ENCODE peak calls at places on chromosomes 1 and 21, in eight cellular contexts. G is astrocyte of the cerebellum; A is mesendoderm; V is lung; I is stimulated activated CD8-positive, alpha-beta memory T cell treated with anti-CD3 and anti-CD28 coated beads, Interleukin-4, amount 100 ng/mL, for 1 hour; U is iPS-NIHi11; S is CD8-positive, alpha-beta memory T cell; L is heart left ventricle. W is an unnamed sample.

GRCh38 chr1:47658161-47658920 is 220.5 kb downstream of the FOXD2 start:
- DNase-seq in G (no peak), A (no peak), V (no peak), I (no peak), U (no peak), S (no peak), L (no peak), W (peak; percentile 17)

GRCh38 chr1:90616395-90616794 is 100.7 kb downstream of the BARHL2 start:
- DNase-seq in G (no peak), A (peak; percentile 70), V (no peak), I (no peak), U (peak; percentile 39), S (no peak), L (no peak), W (peak; percentile 86)

GRCh38 chr1:110888049-110888448 is 15.1 kb downstream of the CD53 start:
- DNase-seq in G (no peak), A (no peak), V (no peak), I (no peak), U (no peak), S (no peak), L (no peak), W (no peak)

GRCh38 chr1:155833665-155834295 is 23.2 kb downstream of the GON4L start:
- DNase-seq in G (no peak), A (no peak), V (no peak), I (no peak), U (no peak), S (no peak), L (no peak), W (no peak)

GRCh38 chr1:165671531-165671930 is 26.8 kb downstream of the ALDH9A1 start:
- DNase-seq in G (no peak), A (no peak), V (no peak), I (no peak), U (no peak), S (no peak), L (no peak), W (no peak)

GRCh38 chr1:54138994-54139393 is 13.8 kb downstream of the CDCP2 start:
- DNase-seq in G (no peak), A (no peak), V (no peak), I (no peak), U (no peak), S (no peak), L (no peak), W (no peak)

GRCh38 chr1:11286735-11287410 is 13.9 kb downstream of the UBIAD1 start:
- DNase-seq in G (no peak), A (peak; percentile 35), V (no peak), I (no peak), U (peak; percentile 64), S (no peak), L (peak; percentile 3), W (no peak)

GRCh38 chr1:29583727-29584126 is 347.4 kb downstream of the PTPRU start:
- DNase-seq in G (no peak), A (no peak), V (no peak), I (no peak), U (no peak), S (no peak), L (no peak), W (peak; percentile 15)

GRCh38 chr1:244369256-244370057 is 82.3 kb downstream of the ADSS2 start:
- DNase-seq in G (no peak), A (no peak), V (no peak), I (no peak), U (peak; percentile 29), S (no peak), L (no peak), W (peak; percentile 60)

GRCh38 chr1:4075436-4076225 is 175.6 kb upstream of the C1orf174 start:
- DNase-seq in G (no peak), A (no peak), V (no peak), I (no peak), U (no peak), S (no peak), L (no peak), W (no peak)

GRCh38 chr1:102529446-102529845 is 532.7 kb upstream of the OLFM3 start:
- DNase-seq in G (no peak), A (peak; percentile 9), V (no peak), I (no peak), U (no peak), S (no peak), L (no peak), W (no peak)

GRCh38 chr1:202018476-202019234 is 8.3 kb downstream of the ELF3 start:
- DNase-seq in G (no peak), A (peak; percentile 43), V (peak; percentile 82), I (no peak), U (peak; percentile 32), S (no peak), L (no peak), W (peak; percentile 72)

GRCh38 chr1:147902183-147902845 is at the start of gene GJA8:
- DNase-seq in G (no peak), A (no peak), V (no peak), I (no peak), U (no peak), S (no peak), L (no peak), W (no peak)

GRCh38 chr1:30449428-30450147 is 273.8 kb downstream of the MATN1 start:
- DNase-seq in G (no peak), A (no peak), V (no peak), I (no peak), U (no peak), S (no peak), L (peak; percentile 29), W (peak; percentile 23)

GRCh38 chr1:111592389-111593361 is 26.9 kb upstream of the RAP1A start:
- DNase-seq in G (peak; percentile 60), A (peak; percentile 92), V (peak; percentile 90), I (peak; percentile 88), U (peak; percentile 78), S (peak; percentile 73), L (peak; percentile 90), W (peak; percentile 88)

GRCh38 chr21:42003051-42003461 is 7.1 kb downstream of the ZBTB21 start:
- DNase-seq in G (no peak), A (no peak), V (no peak), I (no peak), U (no peak), S (no peak), L (no peak), W (no peak)

GRCh38 chr21:45146301-45146700 is 71.9 kb downstream of the ADARB1 start:
- DNase-seq in G (no peak), A (no peak), V (no peak), I (no peak), U (no peak), S (no peak), L (no peak), W (peak; percentile 14)

GRCh38 chr1:26126321-26127084 is 14.9 kb downstream of the PDIK1L start:
- DNase-seq in G (no peak), A (peak; percentile 48), V (peak; percentile 56), I (no peak), U (no peak), S (peak; percentile 46), L (no peak), W (no peak)

GRCh38 chr1:227919916-227920315 is 27.8 kb downstream of the WNT9A start:
- DNase-seq in G (no peak), A (peak; percentile 87), V (no peak), I (no peak), U (peak; percentile 73), S (no peak), L (peak; percentile 42), W (peak; percentile 89)

GRCh38 chr21:32483293-32483595 is 70.7 kb downstream of the EVA1C start:
- DNase-seq in G (no peak), A (no peak), V (peak; percentile 55), I (no peak), U (no peak), S (no peak), L (no peak), W (no peak)

GRCh38 chr1:220915954-220916353 is 36.7 kb downstream of the HLX start:
- DNase-seq in G (no peak), A (no peak), V (no peak), I (no peak), U (no peak), S (no peak), L (no peak), W (no peak)

GRCh38 chr1:192914696-192915095 is 105.9 kb downstream of the RGS2 start:
- DNase-seq in G (no peak), A (no peak), V (no peak), I (no peak), U (no peak), S (no peak), L (no peak), W (no peak)

GRCh38 chr1:16614361-16615252 is 1.2 kb upstream of the NBPF1 start:
- DNase-seq in G (no peak), A (no peak), V (peak; percentile 38), I (no peak), U (no peak), S (no peak), L (peak; percentile 58), W (peak; percentile 64)

GRCh38 chr1:55579332-55579996 is 364.3 kb upstream of the USP24 start:
- DNase-seq in G (no peak), A (no peak), V (no peak), I (no peak), U (no peak), S (no peak), L (no peak), W (no peak)

GRCh38 chr1:153880962-153881361 is 41.8 kb downstream of the GATAD2B start:
- DNase-seq in G (peak; percentile 84), A (no peak), V (peak; percentile 84), I (no peak), U (peak; percentile 44), S (no peak), L (peak; percentile 85), W (no peak)

GRCh38 chr1:227922501-227923352 is 25.0 kb downstream of the WNT9A start:
- DNase-seq in G (no peak), A (no peak), V (no peak), I (no peak), U (no peak), S (no peak), L (peak; percentile 22), W (no peak)

GRCh38 chr1:36068866-36069265 is 15.0 kb upstream of the TEKT2 start:
- DNase-seq in G (no peak), A (peak; percentile 87), V (no peak), I (no peak), U (no peak), S (no peak), L (no peak), W (no peak)

GRCh38 chr1:5594056-5594956 is 397.9 kb downstream of the NPHP4 start:
- DNase-seq in G (no peak), A (no peak), V (peak; percentile 17), I (no peak), U (no peak), S (no peak), L (no peak), W (no peak)

GRCh38 chr1:189269011-189269410 is 1208.7 kb downstream of the BRINP3 start:
- DNase-seq in G (peak; percentile 20), A (peak; percentile 59), V (no peak), I (no peak), U (peak; percentile 6), S (no peak), L (no peak), W (no peak)

GRCh38 chr1:11499825-11500331 is 20.9 kb downstream of the DISP3 start:
- DNase-seq in G (no peak), A (no peak), V (no peak), I (no peak), U (no peak), S (no peak), L (no peak), W (no peak)

GRCh38 chr1:235329139-235329808 is 904 bp downstream of the GGPS1 start:
- DNase-seq in G (peak; percentile 18), A (peak; percentile 50), V (peak; percentile 37), I (no peak), U (peak; percentile 10), S (peak; percentile 30), L (no peak), W (peak; percentile 76)

GRCh38 chr1:6859415-6860343 is 74.4 kb downstream of the CAMTA1 start:
- DNase-seq in G (peak; percentile 97), A (peak; percentile 89), V (peak; percentile 55), I (no peak), U (no peak), S (no peak), L (no peak), W (no peak)

GRCh38 chr1:16162163-16162822 is 6.4 kb upstream of the EPHA2 start:
- DNase-seq in G (no peak), A (peak; percentile 83), V (no peak), I (peak; percentile 25), U (peak; percentile 74), S (peak; percentile 71), L (no peak), W (peak; percentile 92)

GRCh38 chr1:56073614-56074356 is 505.6 kb downstream of the PLPP3 start:
- DNase-seq in G (peak; percentile 94), A (no peak), V (no peak), I (no peak), U (no peak), S (no peak), L (peak; percentile 55), W (no peak)